ENCODE peak calls at places on chromosomes 12 and 14, in six cellular contexts. D is pons; N is left ventricle myocardium superior; Z is fibroblast of pulmonary artery; F is activated CD4-positive, alpha-beta T cell treated with anti-CD3 and anti-CD28 coated beads for 48 hours; A is type B pancreatic cell. W is an unnamed sample.

GRCh38 chr12:120376416-120376815 is 7.5 kb upstream of the MSI1 start:
- DNase-seq in F (no peak), Z (no peak), D (no peak), N (no peak), A (no peak), W (no peak)

GRCh38 chr12:1533602-1534304 is 60.6 kb downstream of the FBXL14 start:
- DNase-seq in A (no peak), Z (no peak), F (peak), N (no peak), D (no peak), W (no peak)

GRCh38 chr14:91947196-91948184 is at the start of gene FBLN5:
- DNase-seq in Z (peak), F (peak), D (no peak), A (peak), N (peak), W (no peak)

GRCh38 chr14:29738950-29739349 is 188.7 kb downstream of the PRKD1 start:
- DNase-seq in Z (no peak), F (no peak), D (no peak), N (no peak), A (no peak), W (no peak)

GRCh38 chr14:60508707-60509437 is at the start of gene SIX6:
- DNase-seq in F (peak), A (no peak), Z (peak), D (no peak), N (no peak), W (peak)

GRCh38 chr14:96131836-96132235 is 72.8 kb upstream of the BDKRB2 start:
- DNase-seq in D (no peak), N (no peak), Z (no peak), F (no peak), A (no peak), W (no peak)

GRCh38 chr12:46370792-46371717 is 1.5 kb downstream of the SLC38A2 start:
- DNase-seq in N (peak), D (peak), A (peak), Z (peak), F (peak), W (peak)

GRCh38 chr14:81193924-81194633 is 26.7 kb downstream of the GTF2A1 start:
- DNase-seq in Z (no peak), D (no peak), N (no peak), A (no peak), F (peak), W (no peak)

GRCh38 chr14:30283822-30284446 is 275.0 kb upstream of the G2E3 start:
- DNase-seq in F (peak), Z (peak), N (no peak), A (no peak), D (peak), W (peak)

GRCh38 chr12:22334696-22335290 is at the start of gene ST8SIA1:
- DNase-seq in F (peak), N (peak), Z (peak), D (no peak), A (peak), W (peak)

GRCh38 chr12:57846577-57847319 is at the start of gene CTDSP2:
- DNase-seq in A (peak), D (peak), F (peak), Z (peak), N (peak), W (peak)

GRCh38 chr12:121792607-121793500 is 634 bp downstream of the RHOF start:
- DNase-seq in Z (no peak), N (peak), F (peak), D (no peak), A (no peak), W (peak)

GRCh38 chr14:24673534-24674203 is 39.7 kb upstream of the GZMB start:
- DNase-seq in F (peak), A (no peak), N (no peak), Z (no peak), D (no peak), W (no peak)

GRCh38 chr14:101313268-101313667 is 248.0 kb upstream of the DIO3 start:
- DNase-seq in Z (no peak), F (no peak), D (no peak), N (no peak), A (no peak), W (peak)

GRCh38 chr12:90854136-90854689 is 100.8 kb downstream of the CCER1 start:
- DNase-seq in F (peak), N (no peak), Z (peak), A (no peak), D (peak), W (peak)

W was measured in BE2C.